ENCODE peak calls at places on chromosomes 16 and 17, in five cellular contexts. One of them, this sample, is unnamed.

GRCh38 chr16:87115646-87116045 is 201.5 kb downstream of the C16orf95 start:
- DNase-seq in fibroblast of lung: no peak
- DNase-seq in AG10803: no peak
- DNase-seq in aorta: no peak
- DNase-seq in lung microvascular endothelial cell: no peak
- DNase-seq in this sample: no peak

GRCh38 chr17:68288804-68289203 is 2.1 kb downstream of the SLC16A6 start:
- DNase-seq in lung microvascular endothelial cell: peak; percentile 9
- DNase-seq in aorta: no peak
- DNase-seq in AG10803: no peak
- DNase-seq in fibroblast of lung: no peak
- DNase-seq in this sample: no peak

GRCh38 chr16:29737713-29738112 is 8.1 kb downstream of the C16orf54 start:
- DNase-seq in aorta: peak; percentile 19
- DNase-seq in AG10803: no peak
- DNase-seq in fibroblast of lung: no peak
- DNase-seq in lung microvascular endothelial cell: no peak
- DNase-seq in this sample: no peak

GRCh38 chr17:75636381-75637142 is 3.3 kb downstream of the SMIM5 start:
- DNase-seq in lung microvascular endothelial cell: no peak
- DNase-seq in AG10803: no peak
- DNase-seq in aorta: no peak
- DNase-seq in fibroblast of lung: no peak
- DNase-seq in this sample: no peak

GRCh38 chr17:4162366-4162765 is 19.4 kb downstream of the CYB5D2 start:
- DNase-seq in AG10803: no peak
- DNase-seq in fibroblast of lung: no peak
- DNase-seq in lung microvascular endothelial cell: no peak
- DNase-seq in aorta: no peak
- DNase-seq in this sample: no peak

GRCh38 chr17:1170739-1171138 is 9.0 kb downstream of the ABR start:
- DNase-seq in AG10803: no peak
- DNase-seq in lung microvascular endothelial cell: no peak
- DNase-seq in fibroblast of lung: no peak
- DNase-seq in aorta: no peak
- DNase-seq in this sample: no peak

GRCh38 chr16:22126037-22126558 is 33.8 kb downstream of the VWA3A start:
- DNase-seq in AG10803: no peak
- DNase-seq in fibroblast of lung: no peak
- DNase-seq in lung microvascular endothelial cell: no peak
- DNase-seq in aorta: no peak
- DNase-seq in this sample: no peak

GRCh38 chr16:67447508-67448076 is 16.7 kb downstream of the HSD11B2 start:
- DNase-seq in fibroblast of lung: no peak
- DNase-seq in AG10803: peak; percentile 49
- DNase-seq in aorta: no peak
- DNase-seq in lung microvascular endothelial cell: peak; percentile 41
- DNase-seq in this sample: no peak

GRCh38 chr17:66397486-66397885 is 95.1 kb downstream of the PRKCA start:
- DNase-seq in AG10803: no peak
- DNase-seq in fibroblast of lung: no peak
- DNase-seq in aorta: no peak
- DNase-seq in lung microvascular endothelial cell: no peak
- DNase-seq in this sample: no peak